ENCODE peak calls at places on chromosome 11, in nine cellular contexts. S is Caco-2; N is A549; A is colonic mucosa; I is CD8-positive, alpha-beta T cell; B is lower lobe of right lung; Q is stomach; G is heart right ventricle; F is A673. X is an unnamed sample.

GRCh38 chr11:114397349-114397982 is 2.8 kb downstream of the C11orf71 start:
- DNase-seq in F (no peak), B (no peak), S (no peak), Q (no peak), I (no peak), A (no peak), G (no peak), N (no peak), X (no peak)

GRCh38 chr11:106551744-106552671 is 466.3 kb downstream of the GUCY1A2 start:
- DNase-seq in B (no peak), Q (no peak), S (no peak), N (no peak), F (no peak), G (no peak), A (no peak), I (no peak), X (no peak)

GRCh38 chr11:117177534-117178209 is 871 bp upstream of the SIDT2 start:
- DNase-seq in G (no peak), A (peak; percentile 24), B (no peak), I (no peak), N (no peak), F (no peak), Q (peak; percentile 25), S (no peak), X (no peak)

GRCh38 chr11:63911876-63912275 is 5.1 kb downstream of the RCOR2 start:
- DNase-seq in I (no peak), B (no peak), Q (no peak), F (no peak), N (no peak), G (no peak), S (no peak), A (no peak), X (no peak)

GRCh38 chr11:2214527-2215229 is 43.1 kb upstream of the TH start:
- DNase-seq in G (no peak), B (peak; percentile 29), N (no peak), I (no peak), S (no peak), Q (no peak), A (peak; percentile 19), F (no peak), X (no peak)

GRCh38 chr11:44624761-44625221 is 59.3 kb downstream of the CD82 start:
- DNase-seq in G (no peak), N (no peak), F (no peak), B (no peak), S (no peak), Q (peak; percentile 13), I (no peak), A (peak; percentile 12), X (no peak)

GRCh38 chr11:102683277-102683676 is 22.3 kb downstream of the MMP27 start:
- DNase-seq in S (peak; percentile 47), N (peak; percentile 10), G (no peak), F (no peak), Q (no peak), A (no peak), B (no peak), I (no peak), X (no peak)

GRCh38 chr11:11966826-11967668 is 41.4 kb downstream of the DKK3 start:
- DNase-seq in B (peak; percentile 78), S (peak; percentile 83), A (peak; percentile 75), I (peak; percentile 48), Q (peak; percentile 79), N (peak; percentile 64), F (peak; percentile 75), G (peak; percentile 80), X (peak; percentile 51)

GRCh38 chr11:116716617-116717016 is 56.2 kb downstream of the BUD13 start:
- DNase-seq in A (peak; percentile 24), B (no peak), N (no peak), I (no peak), F (no peak), S (no peak), G (no peak), Q (no peak), X (no peak)

GRCh38 chr11:15379483-15379882 is 264.8 kb downstream of the INSC start:
- DNase-seq in I (no peak), N (no peak), B (no peak), S (no peak), A (no peak), G (no peak), Q (no peak), F (no peak), X (no peak)

GRCh38 chr11:123429851-123430735 is at the start of gene GRAMD1B:
- DNase-seq in I (peak; percentile 67), N (peak; percentile 73), S (peak; percentile 43), G (peak; percentile 62), B (peak; percentile 67), Q (peak; percentile 47), F (peak; percentile 93), A (peak; percentile 38), X (peak; percentile 79)

GRCh38 chr11:11931461-11932055 is 76.9 kb downstream of the DKK3 start:
- DNase-seq in Q (no peak), F (peak; percentile 68), S (peak; percentile 39), A (no peak), G (no peak), B (no peak), I (no peak), N (peak; percentile 64), X (peak; percentile 3)

GRCh38 chr11:45151362-45151982 is 5.0 kb downstream of the PRDM11 start:
- DNase-seq in A (peak; percentile 12), I (no peak), N (no peak), S (no peak), F (no peak), G (no peak), Q (no peak), B (no peak), X (no peak)

GRCh38 chr11:65434057-65434666 is 11.6 kb downstream of the NEAT1 start:
- DNase-seq in S (no peak), B (no peak), A (no peak), I (no peak), G (no peak), Q (no peak), F (no peak), N (peak; percentile 26), X (no peak)

GRCh38 chr11:99268895-99269294 is 248.1 kb downstream of the CNTN5 start:
- DNase-seq in B (no peak), I (no peak), A (no peak), F (peak; percentile 40), S (no peak), Q (no peak), G (no peak), N (no peak), X (no peak)

DNA sequence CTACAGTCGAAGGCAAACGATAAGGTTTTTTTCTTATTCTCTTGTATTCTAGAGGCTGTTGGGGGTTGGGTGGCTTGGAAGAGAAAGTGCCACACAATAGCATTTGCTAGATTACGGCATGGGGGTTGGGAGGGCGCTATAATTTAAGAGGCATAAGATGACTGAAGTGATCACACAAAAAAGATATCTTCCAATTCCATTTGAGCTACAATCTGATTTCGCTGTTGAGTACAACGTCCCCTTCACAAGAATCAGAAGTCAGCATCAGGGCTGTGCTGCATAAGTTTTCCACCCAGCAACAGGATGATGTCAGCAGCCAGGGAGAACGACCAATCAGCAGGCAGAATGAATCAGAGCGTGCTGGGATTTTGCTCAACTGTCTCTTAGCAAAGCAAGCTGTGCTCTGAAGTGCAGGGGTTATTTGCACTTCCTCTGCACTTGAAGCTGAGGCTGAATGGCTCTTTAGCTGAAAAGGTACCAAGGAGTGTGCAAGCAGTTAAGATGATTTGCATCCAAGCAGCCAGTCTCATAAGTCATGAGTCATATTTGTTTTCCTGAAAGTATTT is 23.2 kb upstream of the SESN3 start:
- DNase-seq in A (peak; percentile 85), Q (peak; percentile 73), S (peak; percentile 77), I (peak; percentile 62), N (peak; percentile 72), B (peak; percentile 78), F (peak; percentile 87), G (peak; percentile 42), X (peak; percentile 75)
- H3K4me1 ChIP-seq in A (peaks cover 4% of the 10 kb centered on the region), Q (peaks cover 26% of the 10 kb centered on the region), S (peaks cover 42% of the 10 kb centered on the region), I (peaks cover 32% of the 10 kb centered on the region), N (peaks cover 5% of the 10 kb centered on the region), B (peaks cover 33% of the 10 kb centered on the region), F (peaks cover 4% of the 10 kb centered on the region), G (peaks cover 11% of the 10 kb centered on the region), X (peaks cover 6% of the 10 kb centered on the region)

DNA sequence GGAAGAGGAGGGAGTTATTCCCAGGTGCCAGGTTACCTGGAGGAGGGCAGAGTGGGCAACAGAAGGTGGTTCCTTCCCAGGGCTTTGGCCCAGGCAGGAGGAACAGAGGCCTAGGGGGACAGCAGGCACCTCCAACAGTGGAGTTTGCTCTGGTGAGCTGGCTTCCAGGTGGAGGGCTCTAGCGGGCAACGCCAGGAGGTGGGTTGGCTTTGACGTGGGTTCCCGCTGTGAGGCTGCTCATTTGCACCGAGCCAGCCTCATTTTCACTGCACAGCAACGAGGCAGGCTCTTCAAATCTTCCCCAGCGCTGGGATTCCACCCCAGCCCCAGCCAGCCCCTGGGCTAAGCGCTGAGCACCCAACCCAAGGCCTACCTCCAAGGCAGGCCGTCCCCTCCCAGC is 8.1 kb downstream of the IGSF9B start:
- DNase-seq in F (no peak), I (no peak), N (no peak), S (no peak), G (no peak), Q (no peak), B (no peak), A (no peak), X (no peak)
- H3K4me1 ChIP-seq in F (peaks cover 55% of the 10 kb centered on the region), I (peaks cover 70% of the 10 kb centered on the region), N (peaks cover 3% of the 10 kb centered on the region), S (no peaks in the 10 kb centered on the region), G (peaks cover 73% of the 10 kb centered on the region), Q (peaks cover 89% of the 10 kb centered on the region), B (peaks cover 19% of the 10 kb centered on the region), A (no peaks in the 10 kb centered on the region), X (peaks cover 38% of the 10 kb centered on the region)

GRCh38 chr11:126408901-126409670 is 53.6 kb downstream of the ST3GAL4 start:
- DNase-seq in A (no peak), S (no peak), Q (no peak), B (no peak), F (no peak), G (no peak), I (no peak), N (no peak), X (no peak)
- H3K4me1 ChIP-seq in A (peaks cover 6% of the 10 kb centered on the region), S (peaks cover 23% of the 10 kb centered on the region), Q (peaks cover 16% of the 10 kb centered on the region), B (peaks cover 23% of the 10 kb centered on the region), F (no peaks in the 10 kb centered on the region), G (peaks cover 28% of the 10 kb centered on the region), I (no peaks in the 10 kb centered on the region), N (peaks cover under 1% of the 10 kb centered on the region), X (peaks cover 8% of the 10 kb centered on the region)

GRCh38 chr11:35420371-35420770 is 1.0 kb upstream of the SLC1A2 start:
- DNase-seq in A (no peak), B (peak; percentile 55), S (no peak), G (peak; percentile 15), I (no peak), Q (peak; percentile 39), N (no peak), F (no peak), X (no peak)

GRCh38 chr11:35419713-35420333 is 465 bp upstream of the SLC1A2 start:
- DNase-seq in G (peak; percentile 27), F (no peak), Q (no peak), B (peak; percentile 43), N (no peak), S (no peak), I (no peak), A (no peak), X (no peak)

GRCh38 chr11:35427158-35427557 is 7.8 kb upstream of the SLC1A2 start:
- DNase-seq in I (no peak), G (no peak), F (no peak), N (no peak), A (no peak), B (no peak), S (no peak), Q (no peak), X (no peak)

GRCh38 chr11:35418847-35419712 is at the start of gene SLC1A2:
- DNase-seq in N (peak; percentile 20), B (peak; percentile 43), S (peak; percentile 29), I (no peak), Q (no peak), F (peak; percentile 50), A (no peak), G (peak; percentile 25), X (no peak)

GRCh38 chr11:35424157-35424945 is 5.0 kb upstream of the SLC1A2 start:
- DNase-seq in N (no peak), B (no peak), A (no peak), Q (no peak), G (no peak), S (no peak), F (no peak), I (no peak), X (no peak)
- H3K4me1 ChIP-seq in N (peaks cover 10% of the 10 kb centered on the region), B (peaks cover 24% of the 10 kb centered on the region), A (peaks cover 3% of the 10 kb centered on the region), Q (peaks cover 17% of the 10 kb centered on the region), G (peaks cover 9% of the 10 kb centered on the region), S (no peaks in the 10 kb centered on the region), F (peaks cover 13% of the 10 kb centered on the region), I (peaks cover 5% of the 10 kb centered on the region), X (no peaks in the 10 kb centered on the region)